ENCODE peak calls at places on chromosomes 13 and 19, in eight cellular contexts. K is mesothelial cell of epicardium, L is GM06990, J is BJ, Z is ovary, V is stomach, W is coronary artery, U is breast epithelium. S is an unnamed sample.

GRCh38 chr13:79604752-79605151 is 123.8 kb downstream of the NDFIP2 start:
- DNase-seq in Z (no peak), K (no peak), L (no peak), V (no peak), J (no peak), U (no peak), W (no peak), S (no peak)

GRCh38 chr19:55261671-55262126 is 2.9 kb upstream of the PPP6R1 start:
- DNase-seq in J (no peak), L (no peak), W (no peak), V (no peak), Z (no peak), U (no peak), K (no peak), S (no peak)

GRCh38 chr19:58476498-58477015 is 405 bp downstream of the ZNF446 start:
- DNase-seq in V (no peak), W (no peak), U (no peak), Z (no peak), J (no peak), K (no peak), L (no peak), S (no peak)

GRCh38 chr19:4523306-4524110 is 5.2 kb upstream of the PLIN4 start:
- DNase-seq in W (no peak), J (no peak), Z (peak), K (no peak), V (peak), U (no peak), L (no peak), S (no peak)

GRCh38 chr13:39655041-39655568 is 357 bp upstream of the COG6 start:
- DNase-seq in U (no peak), K (no peak), W (no peak), L (no peak), V (no peak), J (no peak), Z (no peak), S (no peak)

GRCh38 chr13:89602655-89603054 is 1744.8 kb upstream of the MIR17HG start:
- DNase-seq in L (no peak), W (no peak), J (no peak), U (no peak), K (no peak), V (no peak), Z (no peak), S (no peak)

GRCh38 chr19:3119782-3120380 is 16.0 kb upstream of the GNA15 start:
- DNase-seq in L (no peak), K (no peak), U (no peak), W (no peak), V (no peak), J (no peak), Z (no peak), S (no peak)

GRCh38 chr13:106197506-106197905 is 338.0 kb downstream of the EFNB2 start:
- DNase-seq in W (no peak), L (no peak), U (no peak), K (no peak), J (no peak), V (no peak), Z (no peak), S (no peak)

GRCh38 chr13:98265669-98266551 is 88.8 kb upstream of the RNF113B start:
- DNase-seq in U (no peak), W (no peak), K (no peak), J (no peak), V (peak), Z (no peak), L (no peak), S (no peak)

GRCh38 chr13:113566227-113566561 is 18.4 kb upstream of the TFDP1 start:
- DNase-seq in K (no peak), L (no peak), Z (no peak), J (no peak), V (no peak), U (no peak), W (peak), S (no peak)

GRCh38 chr13:108597943-108598342 is 31.5 kb upstream of the MYO16 start:
- DNase-seq in Z (no peak), W (no peak), J (no peak), V (no peak), K (no peak), U (no peak), L (no peak), S (no peak)

GRCh38 chr13:56869671-56870070 is 271.0 kb upstream of the PRR20A start:
- DNase-seq in L (no peak), U (no peak), V (no peak), W (no peak), Z (no peak), K (no peak), J (no peak), S (no peak)

GRCh38 chr13:108176685-108177274 is 38.6 kb downstream of the LIG4 start:
- DNase-seq in W (no peak), J (no peak), U (no peak), V (peak), K (no peak), L (no peak), Z (no peak), S (no peak)

GRCh38 chr13:23384111-23384510 is 49.4 kb downstream of the SACS start:
- DNase-seq in Z (no peak), U (no peak), K (no peak), J (no peak), L (peak), V (no peak), W (no peak), S (no peak)

GRCh38 chr19:6730153-6730804 is 7.1 kb downstream of the GPR108 start:
- DNase-seq in K (no peak), W (no peak), J (no peak), Z (peak), U (no peak), L (no peak), V (peak), S (no peak)

GRCh38 chr13:114203536-114203935 is 24.5 kb downstream of the CFAP97D2 start:
- DNase-seq in J (no peak), U (no peak), K (no peak), W (no peak), V (no peak), L (no peak), Z (no peak), S (no peak)

GRCh38 chr19:5436101-5436947 is 18.9 kb upstream of the ZNRF4 start:
- DNase-seq in U (no peak), Z (peak), W (no peak), V (no peak), K (peak), L (peak), J (peak), S (no peak)

GRCh38 chr13:54640719-54641118 is 1612.1 kb downstream of the OLFM4 start:
- DNase-seq in J (no peak), U (no peak), L (no peak), Z (no peak), K (no peak), V (no peak), W (no peak), S (no peak)

GRCh38 chr19:41226874-41227390 is 7.9 kb downstream of the AXL start:
- DNase-seq in J (no peak), U (no peak), Z (no peak), W (no peak), L (no peak), K (no peak), V (no peak), S (no peak)

GRCh38 chr19:36032251-36033104 is at the start of gene CLIP3:
- DNase-seq in K (peak), V (no peak), U (no peak), W (no peak), L (peak), J (no peak), Z (peak), S (no peak)

GRCh38 chr13:51158365-51158764 is 47.3 kb upstream of the C13orf42 start:
- DNase-seq in J (no peak), V (no peak), W (no peak), L (no peak), K (no peak), Z (no peak), U (no peak), S (no peak)

GRCh38 chr13:38582133-38582532 is 104.7 kb upstream of the FREM2 start:
- DNase-seq in L (no peak), U (no peak), W (no peak), Z (no peak), K (no peak), V (no peak), J (peak), S (no peak)

GRCh38 chr19:31127132-31127967 is 221.9 kb downstream of the TSHZ3 start:
- DNase-seq in V (no peak), K (no peak), J (peak), L (no peak), Z (peak), U (no peak), W (no peak), S (no peak)

GRCh38 chr19:12778020-12778904 is 2.9 kb upstream of the HOOK2 start:
- DNase-seq in V (peak), W (peak), Z (peak), U (peak), L (peak), J (no peak), K (peak), S (no peak)

GRCh38 chr13:46756977-46757376 is 40.0 kb downstream of the ESD start:
- DNase-seq in U (no peak), W (no peak), L (no peak), K (no peak), J (no peak), V (no peak), Z (no peak), S (no peak)

GRCh38 chr19:48970923-48971395 is 5.8 kb downstream of the FTL start:
- DNase-seq in K (peak), Z (peak), V (peak), W (no peak), U (no peak), L (peak), J (no peak), S (peak)

GRCh38 chr19:33064778-33065550 is at the start of gene RHPN2:
- DNase-seq in V (peak), K (peak), J (no peak), L (peak), U (no peak), W (no peak), Z (peak), S (no peak)

GRCh38 chr19:47243364-47243775 is 12.4 kb upstream of the BBC3 start:
- DNase-seq in Z (no peak), U (no peak), L (no peak), K (no peak), V (no peak), W (no peak), J (no peak), S (no peak)

GRCh38 chr19:38685666-38686529 is 38.4 kb downstream of the ACTN4 start:
- DNase-seq in K (no peak), V (no peak), Z (no peak), W (no peak), U (no peak), L (no peak), J (no peak), S (no peak)
- TF ChIP-seq CTCF in K (peak), V (peak), Z (no peak), W (no peak), U (peak), L (peak), J (peak), S (peak)

GRCh38 chr19:8145969-8146368 is 3.4 kb downstream of the FBN3 start:
- DNase-seq in L (no peak), W (no peak), J (no peak), K (no peak), Z (no peak), V (no peak), U (no peak), S (no peak)
- TF ChIP-seq CTCF in L (no peak), W (no peak), J (no peak), K (no peak), Z (no peak), V (no peak), U (no peak), S (no peak)

DNA sequence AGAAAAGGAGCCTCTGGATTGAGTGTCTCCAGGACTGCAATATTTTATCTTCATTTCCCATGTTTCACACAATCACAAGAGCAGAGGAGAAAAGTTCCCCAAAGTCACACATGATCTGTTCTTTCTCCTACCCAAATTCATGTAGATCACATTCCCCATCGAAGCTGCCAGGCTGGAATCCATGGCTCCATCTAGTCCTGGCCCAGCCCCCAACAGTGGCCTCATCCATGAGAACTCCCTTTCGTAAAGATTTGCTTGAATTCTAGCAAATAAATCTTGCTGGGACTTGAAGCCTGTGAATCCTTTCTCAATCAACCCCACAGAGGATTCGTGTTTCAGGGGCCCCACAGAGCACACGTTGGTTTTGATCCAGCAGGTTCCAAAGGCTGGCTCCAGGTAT is 109.5 kb downstream of the COL4A1 start:
- DNase-seq in J (no peak), W (no peak), U (no peak), K (no peak), L (no peak), V (no peak), Z (no peak), S (no peak)
- TF ChIP-seq CTCF in J (no peak), W (no peak), U (no peak), K (no peak), L (no peak), V (no peak), Z (no peak), S (no peak)

GRCh38 chr13:20718958-20719566 is 15.6 kb downstream of the IL17D start:
- DNase-seq in L (no peak), K (no peak), V (no peak), U (no peak), W (no peak), Z (no peak), J (no peak), S (no peak)

GRCh38 chr13:20719783-20720182 is 16.3 kb downstream of the IL17D start:
- DNase-seq in V (no peak), U (no peak), J (no peak), L (no peak), Z (no peak), W (no peak), K (no peak), S (no peak)

GRCh38 chr13:20721058-20721453 is 17.6 kb downstream of the IL17D start:
- DNase-seq in V (no peak), L (no peak), Z (no peak), U (no peak), K (no peak), J (no peak), W (no peak), S (no peak)

GRCh38 chr13:20720499-20720898 is 17.0 kb downstream of the IL17D start:
- DNase-seq in W (no peak), K (no peak), Z (no peak), V (no peak), L (no peak), U (no peak), J (no peak), S (no peak)

GRCh38 chr13:20721454-20722357 is 18.2 kb downstream of the IL17D start:
- DNase-seq in L (no peak), W (no peak), V (peak), J (no peak), Z (peak), U (no peak), K (no peak), S (no peak)
- TF ChIP-seq CTCF in L (no peak), W (no peak), V (no peak), J (peak), Z (no peak), U (no peak), K (no peak), S (no peak)

GRCh38 chr19:22882797-22883196 is 50.7 kb downstream of the ZNF723 start:
- DNase-seq in L (no peak), W (no peak), J (no peak), V (no peak), Z (no peak), U (no peak), K (no peak), S (no peak)
- TF ChIP-seq CTCF in L (no peak), W (no peak), J (no peak), V (no peak), Z (peak), U (no peak), K (no peak), S (no peak)

GRCh38 chr13:72284791-72285190 is 417.8 kb upstream of the DACH1 start:
- DNase-seq in V (no peak), L (no peak), W (no peak), K (no peak), Z (no peak), J (no peak), U (no peak), S (no peak)
- TF ChIP-seq CTCF in V (no peak), L (no peak), W (no peak), K (no peak), Z (no peak), J (no peak), U (no peak), S (no peak)

GRCh38 chr19:23758187-23759074 is at the start of gene ZNF681:
- DNase-seq in W (peak), K (peak), V (peak), Z (peak), L (peak), U (peak), J (peak), S (peak)
- TF ChIP-seq CTCF in W (no peak), K (no peak), V (no peak), Z (no peak), L (peak), U (no peak), J (peak), S (peak)

S was measured in CD14-positive monocyte.